ENCODE peak calls at places on chromosome 15, in ten cellular contexts. K is AG08396; V is SHP77; E is left lobe of liver; X is NCI-H1092; S is AML-193; O is EL; C is NCI-H1436; W is stimulated activated CD4-positive, alpha-beta T cell treated with anti-CD3 and anti-CD28 coated beads, Interleukin-1b, Interleukin-23, amount 100 ng/mL, for 24 hours; L is COLO829. H is an unnamed sample.

GRCh38 chr15:31459011-31459748 is 132.5 kb downstream of the KLF13 start:
- DNase-seq in X (no peak), L (peak; percentile 2), W (no peak), E (peak; percentile 19), C (no peak), S (no peak), V (no peak), K (no peak), O (no peak), H (no peak)

GRCh38 chr15:86040360-86041095 is 39.1 kb upstream of the AGBL1 start:
- DNase-seq in O (no peak), K (no peak), E (no peak), V (no peak), L (no peak), W (no peak), C (no peak), S (no peak), X (no peak), H (no peak)

GRCh38 chr15:63905558-63906265 is 72.0 kb upstream of the HERC1 start:
- DNase-seq in S (peak; percentile 64), L (no peak), W (no peak), V (no peak), O (no peak), E (no peak), K (no peak), C (no peak), X (no peak), H (no peak)

GRCh38 chr15:40263036-40263754 is 19.7 kb downstream of the ANKRD63 start:
- DNase-seq in W (no peak), E (no peak), V (no peak), L (no peak), C (no peak), K (peak; percentile 74), O (peak; percentile 39), S (no peak), X (no peak), H (no peak)

GRCh38 chr15:99961011-99961441 is 227.8 kb upstream of the LYSMD4 start:
- DNase-seq in O (no peak), K (no peak), C (no peak), L (no peak), E (peak; percentile 36), W (no peak), S (no peak), V (no peak), X (no peak), H (no peak)

GRCh38 chr15:33903661-33904060 is 64.6 kb upstream of the CHRM5 start:
- DNase-seq in S (no peak), W (no peak), X (no peak), O (no peak), V (no peak), C (no peak), E (no peak), L (no peak), K (no peak), H (no peak)

GRCh38 chr15:55088207-55088606 is 108.5 kb downstream of the RSL24D1 start:
- DNase-seq in V (no peak), S (no peak), W (no peak), L (no peak), E (no peak), C (no peak), K (no peak), X (no peak), O (no peak), H (no peak)

GRCh38 chr15:84856731-84857417 is 27.6 kb upstream of the SLC28A1 start:
- DNase-seq in K (no peak), W (no peak), V (no peak), O (no peak), L (no peak), E (no peak), X (no peak), S (no peak), C (no peak), H (no peak)

GRCh38 chr15:60070838-60071493 is 66.9 kb downstream of the FOXB1 start:
- DNase-seq in V (no peak), L (peak; percentile 9), O (peak; percentile 88), W (no peak), K (peak; percentile 21), C (no peak), X (no peak), S (no peak), E (no peak), H (no peak)

GRCh38 chr15:48370460-48370859 is 39.2 kb downstream of the DUT start:
- DNase-seq in X (no peak), S (no peak), C (no peak), K (no peak), E (no peak), W (no peak), V (no peak), O (no peak), L (no peak), H (no peak)

GRCh38 chr15:48641416-48641815 is 4.1 kb downstream of the FBN1 start:
- DNase-seq in L (no peak), E (no peak), V (no peak), W (no peak), K (no peak), S (no peak), C (no peak), O (peak; percentile 61), X (no peak), H (no peak)

GRCh38 chr15:66772967-66773873 is 71.2 kb downstream of the SMAD6 start:
- DNase-seq in K (no peak), L (no peak), O (no peak), S (no peak), W (no peak), X (no peak), V (no peak), E (no peak), C (no peak), H (no peak)

GRCh38 chr15:89820651-89821611 is 6.3 kb upstream of the ANPEP start:
- DNase-seq in O (peak; percentile 92), C (no peak), X (no peak), E (no peak), K (peak; percentile 53), W (no peak), S (no peak), L (no peak), V (no peak), H (no peak)

GRCh38 chr15:75350601-75351331 is 3.9 kb downstream of the NEIL1 start:
- DNase-seq in O (no peak), S (no peak), K (peak; percentile 12), W (no peak), X (no peak), L (no peak), V (no peak), E (no peak), C (no peak), H (no peak)

H was measured in DMS79.